ENCODE peak calls at places on chromosome 17, in six cellular contexts. One of them, this sample, is unnamed.

GRCh38 chr17:12979826-12980500 is 37.9 kb downstream of the ELAC2 start:
- DNase-seq in A549: no peak
- DNase-seq in fibroblast of lung: peak; percentile 29
- DNase-seq in CD4-positive, CD25-positive, alpha-beta regulatory T cell: no peak
- DNase-seq in thoracic aorta: no peak
- DNase-seq in hepatocyte: no peak
- DNase-seq in this sample: no peak

GRCh38 chr17:41692722-41693521 is 4.2 kb downstream of the EIF1 start:
- DNase-seq in A549: no peak
- DNase-seq in CD4-positive, CD25-positive, alpha-beta regulatory T cell: no peak
- DNase-seq in hepatocyte: no peak
- DNase-seq in thoracic aorta: no peak
- DNase-seq in fibroblast of lung: no peak
- DNase-seq in this sample: no peak

GRCh38 chr17:50290074-50290702 is 15.9 kb downstream of the TMEM92 start:
- DNase-seq in CD4-positive, CD25-positive, alpha-beta regulatory T cell: no peak
- DNase-seq in A549: peak; percentile 87
- DNase-seq in hepatocyte: peak; percentile 88
- DNase-seq in thoracic aorta: peak; percentile 78
- DNase-seq in fibroblast of lung: peak; percentile 100
- DNase-seq in this sample: no peak

GRCh38 chr17:77429735-77429984 is 288.9 kb downstream of the SEC14L1 start:
- DNase-seq in thoracic aorta: no peak
- DNase-seq in A549: no peak
- DNase-seq in hepatocyte: no peak
- DNase-seq in fibroblast of lung: no peak
- DNase-seq in CD4-positive, CD25-positive, alpha-beta regulatory T cell: no peak
- DNase-seq in this sample: no peak

GRCh38 chr17:80978499-80979497 is 12.8 kb upstream of the CHMP6 start:
- DNase-seq in thoracic aorta: no peak
- DNase-seq in hepatocyte: no peak
- DNase-seq in CD4-positive, CD25-positive, alpha-beta regulatory T cell: no peak
- DNase-seq in fibroblast of lung: no peak
- DNase-seq in A549: no peak
- DNase-seq in this sample: no peak

GRCh38 chr17:22303865-22304264 is 611.5 kb downstream of the KCNJ18 start:
- DNase-seq in fibroblast of lung: no peak
- DNase-seq in CD4-positive, CD25-positive, alpha-beta regulatory T cell: no peak
- DNase-seq in thoracic aorta: no peak
- DNase-seq in A549: no peak
- DNase-seq in hepatocyte: no peak
- DNase-seq in this sample: no peak

GRCh38 chr17:77286641-77287431 is 146.1 kb downstream of the SEC14L1 start:
- DNase-seq in CD4-positive, CD25-positive, alpha-beta regulatory T cell: no peak
- DNase-seq in A549: peak; percentile 99
- DNase-seq in hepatocyte: peak; percentile 91
- DNase-seq in fibroblast of lung: peak; percentile 41
- DNase-seq in thoracic aorta: no peak
- DNase-seq in this sample: no peak

GRCh38 chr17:4233668-4234258 is 30.0 kb downstream of the ANKFY1 start:
- DNase-seq in CD4-positive, CD25-positive, alpha-beta regulatory T cell: no peak
- DNase-seq in hepatocyte: no peak
- DNase-seq in thoracic aorta: no peak
- DNase-seq in A549: no peak
- DNase-seq in fibroblast of lung: no peak
- DNase-seq in this sample: no peak

GRCh38 chr17:72640415-72641165 is 451.9 kb downstream of the SLC39A11 start:
- DNase-seq in CD4-positive, CD25-positive, alpha-beta regulatory T cell: no peak
- DNase-seq in hepatocyte: no peak
- DNase-seq in thoracic aorta: no peak
- DNase-seq in A549: no peak
- DNase-seq in fibroblast of lung: no peak
- DNase-seq in this sample: no peak

GRCh38 chr17:70074991-70075390 is at the start of gene KCNJ16:
- DNase-seq in hepatocyte: peak; percentile 89
- DNase-seq in CD4-positive, CD25-positive, alpha-beta regulatory T cell: no peak
- DNase-seq in thoracic aorta: no peak
- DNase-seq in A549: peak; percentile 25
- DNase-seq in fibroblast of lung: no peak
- DNase-seq in this sample: no peak

GRCh38 chr17:60079401-60079861 is 710 bp upstream of the HEATR6 start:
- DNase-seq in fibroblast of lung: peak; percentile 62
- DNase-seq in thoracic aorta: no peak
- DNase-seq in hepatocyte: peak; percentile 27
- DNase-seq in A549: peak; percentile 26
- DNase-seq in CD4-positive, CD25-positive, alpha-beta regulatory T cell: no peak
- DNase-seq in this sample: no peak

GRCh38 chr17:3385869-3386816 is at the start of gene OR3A2:
- DNase-seq in hepatocyte: no peak
- DNase-seq in fibroblast of lung: no peak
- DNase-seq in A549: no peak
- DNase-seq in CD4-positive, CD25-positive, alpha-beta regulatory T cell: peak; percentile 18
- DNase-seq in thoracic aorta: no peak
- DNase-seq in this sample: no peak

GRCh38 chr17:59115474-59115873 is 8.8 kb upstream of the TRIM37 start:
- DNase-seq in A549: no peak
- DNase-seq in fibroblast of lung: no peak
- DNase-seq in CD4-positive, CD25-positive, alpha-beta regulatory T cell: no peak
- DNase-seq in hepatocyte: no peak
- DNase-seq in thoracic aorta: no peak
- DNase-seq in this sample: no peak

GRCh38 chr17:16872836-16873653 is 98.9 kb downstream of the TNFRSF13B start:
- DNase-seq in CD4-positive, CD25-positive, alpha-beta regulatory T cell: no peak
- DNase-seq in thoracic aorta: no peak
- DNase-seq in A549: peak; percentile 72
- DNase-seq in hepatocyte: peak; percentile 48
- DNase-seq in fibroblast of lung: no peak
- DNase-seq in this sample: peak; percentile 31

GRCh38 chr17:77376795-77377751 is 236.3 kb downstream of the SEC14L1 start:
- DNase-seq in A549: no peak
- DNase-seq in fibroblast of lung: peak; percentile 93
- DNase-seq in thoracic aorta: no peak
- DNase-seq in CD4-positive, CD25-positive, alpha-beta regulatory T cell: no peak
- DNase-seq in hepatocyte: peak; percentile 54
- DNase-seq in this sample: no peak

GRCh38 chr17:61815863-61816523 is 47.3 kb downstream of the BRIP1 start:
- DNase-seq in fibroblast of lung: no peak
- DNase-seq in CD4-positive, CD25-positive, alpha-beta regulatory T cell: no peak
- DNase-seq in A549: no peak
- DNase-seq in thoracic aorta: no peak
- DNase-seq in hepatocyte: peak; percentile 7
- DNase-seq in this sample: no peak

GRCh38 chr17:20852541-20853370 is 190.1 kb downstream of the USP22 start:
- DNase-seq in hepatocyte: peak; percentile 56
- DNase-seq in thoracic aorta: no peak
- DNase-seq in CD4-positive, CD25-positive, alpha-beta regulatory T cell: no peak
- DNase-seq in A549: no peak
- DNase-seq in fibroblast of lung: peak; percentile 13
- DNase-seq in this sample: no peak

GRCh38 chr17:3827124-3827773 is 18.8 kb downstream of the NCBP3 start:
- DNase-seq in A549: peak; percentile 75
- DNase-seq in thoracic aorta: no peak
- DNase-seq in CD4-positive, CD25-positive, alpha-beta regulatory T cell: peak; percentile 57
- DNase-seq in fibroblast of lung: peak; percentile 80
- DNase-seq in hepatocyte: peak; percentile 70
- DNase-seq in this sample: peak; percentile 33

GRCh38 chr17:32940706-32941390 is 12.9 kb downstream of the TMEM98 start:
- DNase-seq in fibroblast of lung: no peak
- DNase-seq in A549: no peak
- DNase-seq in thoracic aorta: no peak
- DNase-seq in hepatocyte: no peak
- DNase-seq in CD4-positive, CD25-positive, alpha-beta regulatory T cell: no peak
- DNase-seq in this sample: no peak

GRCh38 chr17:74176546-74177001 is 26.9 kb upstream of the RPL38 start:
- DNase-seq in hepatocyte: peak; percentile 85
- DNase-seq in fibroblast of lung: peak; percentile 67
- DNase-seq in thoracic aorta: no peak
- DNase-seq in CD4-positive, CD25-positive, alpha-beta regulatory T cell: peak; percentile 8
- DNase-seq in A549: peak; percentile 76
- DNase-seq in this sample: peak; percentile 33

GRCh38 chr17:7363311-7363710 is 8.4 kb downstream of the TMEM95 start:
- DNase-seq in thoracic aorta: no peak
- DNase-seq in CD4-positive, CD25-positive, alpha-beta regulatory T cell: no peak
- DNase-seq in hepatocyte: no peak
- DNase-seq in A549: no peak
- DNase-seq in fibroblast of lung: no peak
- DNase-seq in this sample: no peak

GRCh38 chr17:8290043-8290442 is 1.6 kb downstream of the RANGRF start:
- DNase-seq in hepatocyte: no peak
- DNase-seq in A549: no peak
- DNase-seq in CD4-positive, CD25-positive, alpha-beta regulatory T cell: no peak
- DNase-seq in thoracic aorta: no peak
- DNase-seq in fibroblast of lung: no peak
- DNase-seq in this sample: no peak

GRCh38 chr17:80035687-80035936 is at the start of gene TBC1D16:
- DNase-seq in hepatocyte: peak; percentile 93
- DNase-seq in CD4-positive, CD25-positive, alpha-beta regulatory T cell: no peak
- DNase-seq in thoracic aorta: no peak
- DNase-seq in fibroblast of lung: no peak
- DNase-seq in A549: no peak
- DNase-seq in this sample: no peak

GRCh38 chr17:66397486-66397885 is 95.1 kb downstream of the PRKCA start:
- DNase-seq in thoracic aorta: no peak
- DNase-seq in fibroblast of lung: no peak
- DNase-seq in CD4-positive, CD25-positive, alpha-beta regulatory T cell: no peak
- DNase-seq in A549: no peak
- DNase-seq in hepatocyte: no peak
- DNase-seq in this sample: no peak

DNA sequence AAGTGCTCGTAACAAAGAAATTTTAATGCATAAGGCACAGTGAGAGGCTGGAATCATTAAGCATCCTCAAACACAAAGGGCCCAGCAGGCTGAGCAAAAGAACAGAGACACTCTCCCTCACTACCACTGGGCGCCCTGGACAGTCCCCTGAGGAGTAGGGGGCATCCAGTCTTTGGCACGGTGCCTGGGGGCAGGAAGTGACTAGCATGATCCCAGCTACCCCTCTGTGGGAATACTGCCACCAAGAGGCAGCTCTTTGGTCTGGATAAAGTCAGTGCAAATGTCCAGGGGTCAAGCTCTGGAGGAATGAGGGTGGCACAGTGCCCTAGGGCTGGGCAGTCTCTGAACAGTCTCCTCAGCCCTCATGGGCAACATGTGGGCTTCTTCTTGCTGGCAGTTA is 2.6 kb upstream of the PROCA1 start:
- DNase-seq in fibroblast of lung: no peak
- DNase-seq in hepatocyte: no peak
- DNase-seq in A549: no peak
- DNase-seq in CD4-positive, CD25-positive, alpha-beta regulatory T cell: no peak
- DNase-seq in thoracic aorta: no peak
- DNase-seq in this sample: no peak
- H3K4me1 ChIP-seq in fibroblast of lung: peaks cover 16% of the 10 kb centered on the region
- H3K4me1 ChIP-seq in hepatocyte: peaks cover 40% of the 10 kb centered on the region
- H3K4me1 ChIP-seq in A549: peaks cover 32% of the 10 kb centered on the region
- H3K4me1 ChIP-seq in CD4-positive, CD25-positive, alpha-beta regulatory T cell: peaks cover 25% of the 10 kb centered on the region
- H3K4me1 ChIP-seq in thoracic aorta: peaks cover 49% of the 10 kb centered on the region
- H3K4me1 ChIP-seq in this sample: peaks cover 3% of the 10 kb centered on the region

DNA sequence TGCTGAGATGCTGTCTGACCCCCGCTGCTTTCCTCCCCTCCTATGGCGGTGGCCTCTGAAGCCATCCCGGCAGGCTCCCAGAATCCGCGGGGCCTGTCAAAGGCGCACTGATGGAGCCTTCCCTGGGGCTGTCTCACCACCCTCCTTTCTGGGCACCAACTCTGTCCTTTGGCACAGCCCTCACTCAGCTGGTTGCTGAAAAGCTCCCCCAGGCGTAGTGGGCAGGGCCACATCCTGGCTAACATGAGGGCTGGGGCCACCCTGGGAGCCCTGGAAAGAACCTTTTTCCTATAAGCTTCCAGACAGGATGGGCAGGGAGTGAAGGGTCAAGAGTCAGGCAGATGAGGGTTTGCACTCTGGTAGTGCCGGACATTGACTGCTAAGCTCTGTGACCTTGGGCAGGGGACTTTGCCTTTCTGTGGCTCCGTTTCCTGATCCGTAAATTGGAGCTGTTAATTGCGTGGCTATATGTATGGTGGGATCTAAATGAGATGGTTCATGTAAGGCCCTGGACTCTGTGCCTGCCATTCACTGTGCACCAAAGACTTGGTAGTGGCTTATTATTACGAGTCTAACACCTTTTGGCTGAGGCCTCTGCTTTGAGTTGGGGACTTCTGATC is 27.6 kb upstream of the LASP1NB start:
- DNase-seq in thoracic aorta: no peak
- DNase-seq in hepatocyte: no peak
- DNase-seq in fibroblast of lung: no peak
- DNase-seq in CD4-positive, CD25-positive, alpha-beta regulatory T cell: no peak
- DNase-seq in A549: no peak
- DNase-seq in this sample: no peak
- H3K27ac ChIP-seq in thoracic aorta: peak overlapping the region; percentile 65
- H3K27ac ChIP-seq in hepatocyte: peak overlapping the region; percentile 69
- H3K27ac ChIP-seq in fibroblast of lung: no peak overlapping the region
- H3K27ac ChIP-seq in CD4-positive, CD25-positive, alpha-beta regulatory T cell: peak overlapping the region; percentile 93
- H3K27ac ChIP-seq in A549: no peak overlapping the region
- H3K27ac ChIP-seq in this sample: no peak overlapping the region

GRCh38 chr17:30326816-30327215 is 7.0 kb downstream of the TMIGD1 start:
- DNase-seq in thoracic aorta: no peak
- DNase-seq in fibroblast of lung: no peak
- DNase-seq in hepatocyte: no peak
- DNase-seq in CD4-positive, CD25-positive, alpha-beta regulatory T cell: no peak
- DNase-seq in A549: no peak
- DNase-seq in this sample: no peak

GRCh38 chr17:30324723-30325122 is 9.1 kb downstream of the TMIGD1 start:
- DNase-seq in CD4-positive, CD25-positive, alpha-beta regulatory T cell: no peak
- DNase-seq in A549: no peak
- DNase-seq in hepatocyte: no peak
- DNase-seq in fibroblast of lung: no peak
- DNase-seq in thoracic aorta: no peak
- DNase-seq in this sample: no peak

GRCh38 chr17:30321314-30321713 is 12.5 kb downstream of the TMIGD1 start:
- DNase-seq in fibroblast of lung: no peak
- DNase-seq in hepatocyte: no peak
- DNase-seq in thoracic aorta: no peak
- DNase-seq in A549: no peak
- DNase-seq in CD4-positive, CD25-positive, alpha-beta regulatory T cell: no peak
- DNase-seq in this sample: no peak

GRCh38 chr17:30323262-30323894 is 10.5 kb downstream of the TMIGD1 start:
- DNase-seq in CD4-positive, CD25-positive, alpha-beta regulatory T cell: no peak
- DNase-seq in A549: no peak
- DNase-seq in hepatocyte: no peak
- DNase-seq in fibroblast of lung: no peak
- DNase-seq in thoracic aorta: no peak
- DNase-seq in this sample: no peak

GRCh38 chr17:30323895-30324319 is 9.9 kb downstream of the TMIGD1 start:
- DNase-seq in hepatocyte: no peak
- DNase-seq in CD4-positive, CD25-positive, alpha-beta regulatory T cell: no peak
- DNase-seq in fibroblast of lung: peak; percentile 53
- DNase-seq in A549: no peak
- DNase-seq in thoracic aorta: no peak
- DNase-seq in this sample: no peak
- H3K4me1 ChIP-seq in hepatocyte: no peaks in the 10 kb centered on the region
- H3K4me1 ChIP-seq in CD4-positive, CD25-positive, alpha-beta regulatory T cell: peaks cover 5% of the 10 kb centered on the region
- H3K4me1 ChIP-seq in fibroblast of lung: no peaks in the 10 kb centered on the region
- H3K4me1 ChIP-seq in A549: peaks cover 30% of the 10 kb centered on the region
- H3K4me1 ChIP-seq in thoracic aorta: no peaks in the 10 kb centered on the region
- H3K4me1 ChIP-seq in this sample: no peaks in the 10 kb centered on the region

DNA sequence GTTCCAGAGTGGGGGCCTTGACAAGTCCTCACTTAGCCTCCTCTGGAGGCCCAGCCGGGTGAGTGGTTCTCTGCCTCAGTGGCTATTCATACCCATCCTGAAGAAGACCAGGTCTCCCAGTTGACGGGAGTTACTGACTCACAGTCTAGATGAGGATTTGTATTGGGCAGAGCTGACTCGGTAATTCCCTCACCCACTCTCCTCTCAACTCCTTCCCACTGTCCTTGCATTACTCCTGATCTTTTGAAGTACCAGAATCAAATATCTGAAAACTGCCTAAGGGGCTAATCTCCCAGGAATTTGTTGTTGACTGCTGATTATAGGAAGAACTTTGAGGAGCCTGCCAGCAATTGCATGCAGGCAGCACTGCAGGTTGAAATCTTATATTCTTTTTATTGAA is 14.2 kb downstream of the SAP30BP start:
- DNase-seq in CD4-positive, CD25-positive, alpha-beta regulatory T cell: no peak
- DNase-seq in thoracic aorta: no peak
- DNase-seq in fibroblast of lung: no peak
- DNase-seq in hepatocyte: peak; percentile 27
- DNase-seq in A549: no peak
- DNase-seq in this sample: no peak
- H3K27ac ChIP-seq in CD4-positive, CD25-positive, alpha-beta regulatory T cell: no peak overlapping the region
- H3K27ac ChIP-seq in thoracic aorta: no peak overlapping the region
- H3K27ac ChIP-seq in fibroblast of lung: no peak overlapping the region
- H3K27ac ChIP-seq in hepatocyte: no peak overlapping the region
- H3K27ac ChIP-seq in A549: peak overlapping the region; percentile 75
- H3K27ac ChIP-seq in this sample: no peak overlapping the region

This sample was measured in iPS DF 6.9.